ENCODE peak calls at places on chromosomes 11 and 22, in four cellular contexts. Y, Q, H and V are unnamed samples.

GRCh38 chr11:95193541-95193940 is 37.5 kb downstream of the SESN3 start:
- DNase-seq in Y (no peak), Q (no peak), H (no peak), V (no peak)

GRCh38 chr11:78773077-78773476 is 198.4 kb upstream of the NARS2 start:
- DNase-seq in Y (no peak), Q (no peak), H (no peak), V (no peak)

GRCh38 chr11:16086229-16086628 is 270.1 kb downstream of the SOX6 start:
- DNase-seq in Y (no peak), Q (no peak), H (no peak), V (no peak)

GRCh38 chr11:71181566-71181965 is 70.8 kb downstream of the SHANK2 start:
- DNase-seq in Y (no peak), Q (no peak), H (no peak), V (no peak)

GRCh38 chr11:35364101-35364780 is 55.1 kb downstream of the SLC1A2 start:
- DNase-seq in Y (no peak), Q (peak), H (peak), V (peak)

GRCh38 chr11:102680945-102681344 is 24.6 kb downstream of the MMP27 start:
- DNase-seq in Y (no peak), Q (no peak), H (no peak), V (peak)

GRCh38 chr11:95443386-95443785 is 212.4 kb upstream of the SESN3 start:
- DNase-seq in Y (no peak), Q (no peak), H (no peak), V (no peak)

GRCh38 chr11:15113381-15113780 is 1.3 kb upstream of the INSC start:
- DNase-seq in Y (no peak), Q (no peak), H (no peak), V (no peak)

GRCh38 chr22:47012589-47013365 is 250.3 kb downstream of the TBC1D22A start:
- DNase-seq in Y (no peak), Q (no peak), H (no peak), V (no peak)

GRCh38 chr22:17988800-17989513 is 35.4 kb downstream of the MICAL3 start:
- DNase-seq in Y (no peak), Q (no peak), H (peak), V (no peak)

GRCh38 chr22:42977574-42977973 is 37.4 kb downstream of the PACSIN2 start:
- DNase-seq in Y (no peak), Q (no peak), H (no peak), V (no peak)

GRCh38 chr22:17964153-17964552 is 60.2 kb downstream of the MICAL3 start:
- DNase-seq in Y (no peak), Q (no peak), H (no peak), V (no peak)

GRCh38 chr11:65607614-65608426 is 6.2 kb downstream of the MAP3K11 start:
- DNase-seq in Y (peak), Q (no peak), H (no peak), V (no peak)

GRCh38 chr11:14413307-14414072 is 54.5 kb upstream of the RRAS2 start:
- DNase-seq in Y (no peak), Q (no peak), H (peak), V (no peak)

GRCh38 chr11:131217313-131218297 is 152.8 kb upstream of the NTM start:
- DNase-seq in Y (no peak), Q (no peak), H (no peak), V (no peak)

GRCh38 chr11:10478066-10478465 is 23.0 kb downstream of the AMPD3 start:
- DNase-seq in Y (no peak), Q (no peak), H (peak), V (no peak)

GRCh38 chr22:38080847-38081635 is 2.9 kb downstream of the SLC16A8 start:
- DNase-seq in Y (peak), Q (no peak), H (peak), V (no peak)

GRCh38 chr11:86594746-86595145 is 77.7 kb downstream of the ME3 start:
- DNase-seq in Y (no peak), Q (no peak), H (no peak), V (no peak)

GRCh38 chr11:119684361-119685072 is 44.5 kb downstream of the NECTIN1 start:
- DNase-seq in Y (no peak), Q (peak), H (peak), V (no peak)

GRCh38 chr11:128790200-128790599 is 76.9 kb downstream of the KCNJ1 start:
- DNase-seq in Y (no peak), Q (no peak), H (peak), V (peak)

GRCh38 chr22:17057959-17058814 is 26.6 kb upstream of the IL17RA start:
- DNase-seq in Y (peak), Q (peak), H (peak), V (peak)

GRCh38 chr11:61947486-61948210 is 2.5 kb upstream of the BEST1 start:
- DNase-seq in Y (no peak), Q (peak), H (peak), V (peak)

GRCh38 chr11:61951484-61952135 is 1.5 kb downstream of the BEST1 start:
- DNase-seq in Y (peak), Q (no peak), H (no peak), V (no peak)

GRCh38 chr11:61950035-61950547 is at the start of gene BEST1:
- DNase-seq in Y (no peak), Q (no peak), H (no peak), V (no peak)

GRCh38 chr11:61948505-61948904 is 1.6 kb upstream of the BEST1 start:
- DNase-seq in Y (no peak), Q (no peak), H (no peak), V (no peak)

GRCh38 chr11:61949169-61950034 is 749 bp upstream of the BEST1 start:
- DNase-seq in Y (no peak), Q (peak), H (peak), V (peak)
- TF ChIP-seq POLR2A in Y (no peak), Q (no peak), H (no peak), V (peak)

GRCh38 chr11:109697140-109697843 is 275.3 kb downstream of the C11orf87 start:
- DNase-seq in Y (peak), Q (peak), H (no peak), V (no peak)
- TF ChIP-seq CTCF in Y (peak), Q (peak), H (peak), V (no peak)

GRCh38 chr11:134349802-134350355 is 18.1 kb downstream of the GLB1L2 start:
- DNase-seq in Y (no peak), Q (no peak), H (no peak), V (no peak)
- H3K4me3 ChIP-seq in Y (no peak), Q (no peak), H (no peak), V (no peak)

GRCh38 chr11:47185305-47186075 is 744 bp downstream of the PACSIN3 start:
- DNase-seq in Y (peak), Q (no peak), H (peak), V (no peak)
- TF ChIP-seq POLR2A in Y (peak), Q (no peak), H (peak), V (peak)